ENCODE peak calls at places on chromosomes 5 and 9, in eight cellular contexts. One of them, this sample, is unnamed.

GRCh38 chr5:40354171-40354570 is 325.5 kb upstream of the PTGER4 start:
- DNase-seq in ascending aorta: no peak
- DNase-seq in CD8-positive, alpha-beta T cell: no peak
- DNase-seq in adrenal gland: no peak
- DNase-seq in H9: no peak
- DNase-seq in left ventricle myocardium inferior: no peak
- DNase-seq in HL-60: no peak
- DNase-seq in Peyer's patch: no peak
- DNase-seq in this sample: no peak

GRCh38 chr5:172380992-172381643 is 73.2 kb downstream of the SH3PXD2B start:
- DNase-seq in left ventricle myocardium inferior: peak; percentile 75
- DNase-seq in H9: no peak
- DNase-seq in HL-60: no peak
- DNase-seq in adrenal gland: peak; percentile 85
- DNase-seq in CD8-positive, alpha-beta T cell: no peak
- DNase-seq in ascending aorta: peak; percentile 76
- DNase-seq in Peyer's patch: peak; percentile 60
- DNase-seq in this sample: no peak

GRCh38 chr9:30235068-30235467 is 2149.4 kb upstream of the ACO1 start:
- DNase-seq in ascending aorta: no peak
- DNase-seq in Peyer's patch: no peak
- DNase-seq in CD8-positive, alpha-beta T cell: no peak
- DNase-seq in adrenal gland: no peak
- DNase-seq in HL-60: no peak
- DNase-seq in H9: no peak
- DNase-seq in left ventricle myocardium inferior: no peak
- DNase-seq in this sample: no peak

GRCh38 chr5:142979636-142980035 is 209.5 kb downstream of the ARHGAP26 start:
- DNase-seq in Peyer's patch: no peak
- DNase-seq in adrenal gland: no peak
- DNase-seq in H9: peak; percentile 44
- DNase-seq in CD8-positive, alpha-beta T cell: no peak
- DNase-seq in ascending aorta: no peak
- DNase-seq in left ventricle myocardium inferior: no peak
- DNase-seq in HL-60: no peak
- DNase-seq in this sample: no peak

GRCh38 chr9:3337515-3337914 is 188.3 kb downstream of the RFX3 start:
- DNase-seq in HL-60: no peak
- DNase-seq in left ventricle myocardium inferior: peak; percentile 16
- DNase-seq in H9: no peak
- DNase-seq in CD8-positive, alpha-beta T cell: no peak
- DNase-seq in Peyer's patch: no peak
- DNase-seq in ascending aorta: no peak
- DNase-seq in adrenal gland: peak; percentile 28
- DNase-seq in this sample: no peak

GRCh38 chr9:90057361-90057760 is 452.5 kb downstream of the GADD45G start:
- DNase-seq in ascending aorta: no peak
- DNase-seq in Peyer's patch: no peak
- DNase-seq in adrenal gland: no peak
- DNase-seq in HL-60: no peak
- DNase-seq in left ventricle myocardium inferior: no peak
- DNase-seq in H9: no peak
- DNase-seq in CD8-positive, alpha-beta T cell: no peak
- DNase-seq in this sample: no peak

GRCh38 chr5:135024956-135025729 is 8.9 kb downstream of the PITX1 start:
- DNase-seq in left ventricle myocardium inferior: no peak
- DNase-seq in H9: no peak
- DNase-seq in adrenal gland: no peak
- DNase-seq in CD8-positive, alpha-beta T cell: no peak
- DNase-seq in HL-60: no peak
- DNase-seq in ascending aorta: no peak
- DNase-seq in Peyer's patch: no peak
- DNase-seq in this sample: no peak

GRCh38 chr5:62283856-62284255 is 22.1 kb upstream of the KIF2A start:
- DNase-seq in left ventricle myocardium inferior: no peak
- DNase-seq in HL-60: no peak
- DNase-seq in adrenal gland: no peak
- DNase-seq in Peyer's patch: no peak
- DNase-seq in CD8-positive, alpha-beta T cell: no peak
- DNase-seq in ascending aorta: no peak
- DNase-seq in H9: no peak
- DNase-seq in this sample: no peak

GRCh38 chr5:54793612-54794436 is 191.6 kb downstream of the ESM1 start:
- DNase-seq in left ventricle myocardium inferior: no peak
- DNase-seq in HL-60: no peak
- DNase-seq in CD8-positive, alpha-beta T cell: no peak
- DNase-seq in Peyer's patch: no peak
- DNase-seq in ascending aorta: no peak
- DNase-seq in adrenal gland: no peak
- DNase-seq in H9: no peak
- DNase-seq in this sample: no peak

GRCh38 chr9:35903049-35903448 is 3.0 kb upstream of the HRCT1 start:
- DNase-seq in left ventricle myocardium inferior: no peak
- DNase-seq in HL-60: no peak
- DNase-seq in adrenal gland: peak; percentile 55
- DNase-seq in Peyer's patch: peak; percentile 69
- DNase-seq in H9: no peak
- DNase-seq in ascending aorta: no peak
- DNase-seq in CD8-positive, alpha-beta T cell: peak; percentile 51
- DNase-seq in this sample: peak; percentile 36

GRCh38 chr5:17190242-17190778 is 27.1 kb upstream of the BASP1 start:
- DNase-seq in Peyer's patch: no peak
- DNase-seq in CD8-positive, alpha-beta T cell: no peak
- DNase-seq in left ventricle myocardium inferior: no peak
- DNase-seq in H9: no peak
- DNase-seq in HL-60: no peak
- DNase-seq in ascending aorta: no peak
- DNase-seq in adrenal gland: peak; percentile 35
- DNase-seq in this sample: no peak

GRCh38 chr5:102815560-102816324 is 60.6 kb downstream of the PAM start:
- DNase-seq in adrenal gland: no peak
- DNase-seq in H9: no peak
- DNase-seq in ascending aorta: no peak
- DNase-seq in Peyer's patch: no peak
- DNase-seq in left ventricle myocardium inferior: no peak
- DNase-seq in CD8-positive, alpha-beta T cell: no peak
- DNase-seq in HL-60: no peak
- DNase-seq in this sample: no peak

GRCh38 chr5:136020383-136021015 is 8.3 kb upstream of the TGFBI start:
- DNase-seq in left ventricle myocardium inferior: no peak
- DNase-seq in H9: no peak
- DNase-seq in Peyer's patch: no peak
- DNase-seq in HL-60: peak; percentile 72
- DNase-seq in CD8-positive, alpha-beta T cell: no peak
- DNase-seq in ascending aorta: peak; percentile 65
- DNase-seq in adrenal gland: peak; percentile 43
- DNase-seq in this sample: no peak

GRCh38 chr5:127492854-127493738 is 24.3 kb upstream of the PRRC1 start:
- DNase-seq in CD8-positive, alpha-beta T cell: no peak
- DNase-seq in adrenal gland: no peak
- DNase-seq in ascending aorta: no peak
- DNase-seq in Peyer's patch: no peak
- DNase-seq in H9: no peak
- DNase-seq in HL-60: no peak
- DNase-seq in left ventricle myocardium inferior: no peak
- DNase-seq in this sample: no peak

GRCh38 chr9:38032266-38032830 is 36.7 kb downstream of the SHB start:
- DNase-seq in left ventricle myocardium inferior: no peak
- DNase-seq in HL-60: no peak
- DNase-seq in CD8-positive, alpha-beta T cell: no peak
- DNase-seq in adrenal gland: no peak
- DNase-seq in ascending aorta: no peak
- DNase-seq in H9: no peak
- DNase-seq in Peyer's patch: peak; percentile 89
- DNase-seq in this sample: peak; percentile 50

GRCh38 chr9:89475891-89476440 is 21.9 kb downstream of the SEMA4D start:
- DNase-seq in HL-60: no peak
- DNase-seq in Peyer's patch: peak; percentile 30
- DNase-seq in left ventricle myocardium inferior: no peak
- DNase-seq in adrenal gland: no peak
- DNase-seq in CD8-positive, alpha-beta T cell: no peak
- DNase-seq in H9: no peak
- DNase-seq in ascending aorta: no peak
- DNase-seq in this sample: no peak

GRCh38 chr9:121703014-121703734 is 51.7 kb downstream of the DAB2IP start:
- DNase-seq in left ventricle myocardium inferior: no peak
- DNase-seq in adrenal gland: no peak
- DNase-seq in ascending aorta: no peak
- DNase-seq in Peyer's patch: no peak
- DNase-seq in CD8-positive, alpha-beta T cell: no peak
- DNase-seq in HL-60: no peak
- DNase-seq in H9: no peak
- DNase-seq in this sample: no peak
- TF ChIP-seq CTCF in left ventricle myocardium inferior: peak; percentile 10
- TF ChIP-seq CTCF in adrenal gland: no peak
- TF ChIP-seq CTCF in ascending aorta: no peak
- TF ChIP-seq CTCF in Peyer's patch: no peak
- TF ChIP-seq CTCF in CD8-positive, alpha-beta T cell: no peak
- TF ChIP-seq CTCF in HL-60: no peak
- TF ChIP-seq CTCF in H9: peak; percentile 59
- TF ChIP-seq CTCF in this sample: no peak

GRCh38 chr5:3414371-3414770 is 181.3 kb upstream of the IRX1 start:
- DNase-seq in ascending aorta: no peak
- DNase-seq in left ventricle myocardium inferior: no peak
- DNase-seq in CD8-positive, alpha-beta T cell: no peak
- DNase-seq in Peyer's patch: no peak
- DNase-seq in adrenal gland: no peak
- DNase-seq in H9: no peak
- DNase-seq in HL-60: no peak
- DNase-seq in this sample: no peak
- H3K27me3 ChIP-seq in ascending aorta: no peaks in the 10 kb centered on the region
- H3K27me3 ChIP-seq in left ventricle myocardium inferior: no peaks in the 10 kb centered on the region
- H3K27me3 ChIP-seq in CD8-positive, alpha-beta T cell: no peaks in the 10 kb centered on the region
- H3K27me3 ChIP-seq in Peyer's patch: no peaks in the 10 kb centered on the region
- H3K27me3 ChIP-seq in adrenal gland: no peaks in the 10 kb centered on the region
- H3K27me3 ChIP-seq in H9: no peaks in the 10 kb centered on the region
- H3K27me3 ChIP-seq in HL-60: no peaks in the 10 kb centered on the region
- H3K27me3 ChIP-seq in this sample: no peaks in the 10 kb centered on the region

GRCh38 chr5:51082741-51083140 is 300.5 kb upstream of the ISL1 start:
- DNase-seq in CD8-positive, alpha-beta T cell: no peak
- DNase-seq in H9: no peak
- DNase-seq in ascending aorta: no peak
- DNase-seq in adrenal gland: no peak
- DNase-seq in Peyer's patch: no peak
- DNase-seq in HL-60: no peak
- DNase-seq in left ventricle myocardium inferior: no peak
- DNase-seq in this sample: no peak
- TF ChIP-seq CTCF in CD8-positive, alpha-beta T cell: no peak
- TF ChIP-seq CTCF in H9: no peak
- TF ChIP-seq CTCF in ascending aorta: no peak
- TF ChIP-seq CTCF in adrenal gland: no peak
- TF ChIP-seq CTCF in Peyer's patch: no peak
- TF ChIP-seq CTCF in HL-60: no peak
- TF ChIP-seq CTCF in left ventricle myocardium inferior: no peak
- TF ChIP-seq CTCF in this sample: no peak

GRCh38 chr9:97790542-97790941 is 62.5 kb upstream of the FOXE1 start:
- DNase-seq in Peyer's patch: no peak
- DNase-seq in CD8-positive, alpha-beta T cell: no peak
- DNase-seq in ascending aorta: no peak
- DNase-seq in adrenal gland: no peak
- DNase-seq in H9: no peak
- DNase-seq in HL-60: no peak
- DNase-seq in left ventricle myocardium inferior: no peak
- DNase-seq in this sample: no peak
- H3K27me3 ChIP-seq in Peyer's patch: no peaks in the 10 kb centered on the region
- H3K27me3 ChIP-seq in CD8-positive, alpha-beta T cell: peaks cover 4% of the 10 kb centered on the region
- H3K27me3 ChIP-seq in ascending aorta: no peaks in the 10 kb centered on the region
- H3K27me3 ChIP-seq in adrenal gland: peaks cover 6% of the 10 kb centered on the region
- H3K27me3 ChIP-seq in H9: no peaks in the 10 kb centered on the region
- H3K27me3 ChIP-seq in HL-60: peaks cover 11% of the 10 kb centered on the region
- H3K27me3 ChIP-seq in left ventricle myocardium inferior: peaks cover 70% of the 10 kb centered on the region
- H3K27me3 ChIP-seq in this sample: no peaks in the 10 kb centered on the region